ENCODE peak calls at places on chromosomes 5 and 9, in seven cellular contexts. X, T, I, M, O, U and D are unnamed samples.

GRCh38 chr5:466661-467310 is 23.8 kb downstream of the EXOC3 start:
- DNase-seq in I (peak; percentile 46), O (no peak), T (no peak), U (peak; percentile 42), X (no peak), M (no peak), D (no peak)

GRCh38 chr5:61486476-61486875 is 154.4 kb downstream of the ZSWIM6 start:
- DNase-seq in X (no peak), O (no peak), M (no peak), T (no peak), U (no peak), I (no peak), D (no peak)

GRCh38 chr5:138336952-138337684 is 948 bp upstream of the FAM53C start:
- DNase-seq in T (peak; percentile 81), M (no peak), I (no peak), U (peak; percentile 87), O (peak; percentile 84), X (peak; percentile 81), D (no peak)

GRCh38 chr5:170752257-170753215 is 31.0 kb upstream of the GABRP start:
- DNase-seq in U (no peak), I (no peak), X (no peak), O (no peak), T (peak; percentile 61), M (no peak), D (no peak)

GRCh38 chr9:70954607-70955143 is 166.7 kb downstream of the TRPM3 start:
- DNase-seq in I (no peak), T (no peak), M (no peak), X (no peak), U (no peak), O (no peak), D (no peak)

GRCh38 chr9:36486454-36486932 is 86.2 kb upstream of the MELK start:
- DNase-seq in U (no peak), T (peak; percentile 28), M (no peak), I (no peak), X (no peak), O (no peak), D (peak; percentile 20)

GRCh38 chr9:22976454-22976853 is 529.8 kb downstream of the DMRTA1 start:
- DNase-seq in M (no peak), T (no peak), O (no peak), I (no peak), X (no peak), U (no peak), D (no peak)

GRCh38 chr5:145479862-145480261 is 355.3 kb downstream of the PRELID2 start:
- DNase-seq in I (no peak), O (no peak), X (no peak), U (no peak), T (no peak), M (no peak), D (no peak)

GRCh38 chr5:173707392-173707791 is 90.9 kb upstream of the BOD1 start:
- DNase-seq in I (peak; percentile 92), X (no peak), O (no peak), T (no peak), U (peak; percentile 84), M (no peak), D (no peak)

GRCh38 chr5:35835796-35836742 is 20.6 kb upstream of the IL7R start:
- DNase-seq in T (no peak), M (no peak), X (no peak), O (no peak), I (no peak), U (no peak), D (peak; percentile 41)

GRCh38 chr9:90827181-90827866 is 25.7 kb downstream of the SYK start:
- DNase-seq in X (peak; percentile 32), O (no peak), T (no peak), M (no peak), U (peak; percentile 62), I (no peak), D (no peak)

GRCh38 chr9:85223506-85224108 is 518.1 kb downstream of the AGTPBP1 start:
- DNase-seq in X (no peak), O (no peak), M (no peak), U (no peak), I (no peak), T (no peak), D (no peak)

GRCh38 chr5:138352071-138352721 is at the start of gene KDM3B:
- DNase-seq in O (peak; percentile 87), U (peak; percentile 87), X (peak; percentile 87), M (peak; percentile 98), T (peak; percentile 87), I (peak; percentile 92), D (peak; percentile 82)

GRCh38 chr5:57037355-57037754 is 85.4 kb upstream of the MIER3 start:
- DNase-seq in O (no peak), I (no peak), T (no peak), U (no peak), X (no peak), M (no peak), D (no peak)

GRCh38 chr9:33818167-33818831 is 1.3 kb downstream of the UBE2R2 start:
- DNase-seq in M (no peak), O (peak; percentile 42), T (peak; percentile 61), U (peak; percentile 72), X (no peak), I (peak; percentile 82), D (no peak)

GRCh38 chr5:74028406-74028805 is 402.4 kb downstream of the ARHGEF28 start:
- DNase-seq in I (no peak), M (no peak), T (no peak), U (no peak), X (no peak), O (no peak), D (no peak)

GRCh38 chr5:5667136-5667554 is 244.7 kb downstream of the ICE1 start:
- DNase-seq in U (no peak), M (no peak), O (no peak), T (no peak), I (no peak), X (no peak), D (no peak)

GRCh38 chr5:18761801-18762200 is 1127.5 kb downstream of the TAF11L14 start:
- DNase-seq in X (no peak), M (no peak), U (no peak), I (no peak), O (no peak), T (no peak), D (no peak)

GRCh38 chr5:84191296-84191695 is 193.4 kb downstream of the EDIL3 start:
- DNase-seq in X (no peak), U (no peak), M (no peak), O (no peak), I (no peak), T (peak; percentile 27), D (no peak)

GRCh38 chr5:14487896-14488570 is 93.6 kb upstream of the OTULINL start:
- DNase-seq in X (no peak), M (no peak), O (no peak), U (no peak), T (no peak), I (no peak), D (no peak)

GRCh38 chr5:127446626-127447025 is 70.8 kb upstream of the PRRC1 start:
- DNase-seq in I (no peak), M (no peak), U (no peak), T (no peak), X (no peak), O (no peak), D (no peak)

GRCh38 chr5:106324356-106324755 is 1346.4 kb downstream of the EFNA5 start:
- DNase-seq in O (no peak), X (no peak), U (no peak), T (no peak), I (no peak), M (no peak), D (no peak)

GRCh38 chr5:122142480-122142879 is 13.1 kb downstream of the ZNF474 start:
- DNase-seq in I (no peak), M (no peak), U (no peak), X (no peak), O (no peak), T (no peak), D (no peak)

GRCh38 chr5:76473676-76474075 is 70.6 kb downstream of the IQGAP2 start:
- DNase-seq in U (no peak), M (peak; percentile 77), I (no peak), T (no peak), O (no peak), X (no peak), D (peak; percentile 81)

GRCh38 chr5:102670224-102670836 is 84.8 kb upstream of the PAM start:
- DNase-seq in U (no peak), I (peak; percentile 38), M (no peak), O (no peak), X (no peak), T (no peak), D (no peak)

GRCh38 chr5:144166696-144167095 is 3.8 kb downstream of the YIPF5 start:
- DNase-seq in O (no peak), X (no peak), T (no peak), U (no peak), M (no peak), I (no peak), D (no peak)

GRCh38 chr9:100419166-100419565 is 7.8 kb upstream of the MSANTD3 start:
- DNase-seq in T (no peak), O (no peak), U (no peak), X (no peak), M (no peak), I (no peak), D (no peak)

GRCh38 chr9:124786881-124787573 is 10.1 kb downstream of the OLFML2A start:
- DNase-seq in O (peak; percentile 13), U (no peak), M (no peak), X (no peak), T (no peak), I (no peak), D (no peak)

GRCh38 chr5:40841068-40841805 is at the start of gene CARD6:
- DNase-seq in I (no peak), T (no peak), O (no peak), X (peak; percentile 33), M (peak; percentile 22), U (no peak), D (no peak)

GRCh38 chr9:125409637-125410521 is 148.3 kb downstream of the GAPVD1 start:
- DNase-seq in X (no peak), U (peak; percentile 38), O (peak; percentile 53), M (no peak), I (no peak), T (no peak), D (peak; percentile 26)

GRCh38 chr9:105242062-105242461 is 2.4 kb upstream of the SLC44A1 start:
- DNase-seq in X (no peak), I (no peak), O (no peak), M (no peak), T (no peak), U (no peak), D (no peak)
- H3K4me1 ChIP-seq in X (no peaks in the 10 kb centered on the region), I (peaks cover 9% of the 10 kb centered on the region), O (peaks cover 5% of the 10 kb centered on the region), M (peaks cover 20% of the 10 kb centered on the region), T (peaks cover 6% of the 10 kb centered on the region), U (peaks cover 4% of the 10 kb centered on the region), D (peaks cover 10% of the 10 kb centered on the region)

GRCh38 chr9:134325096-134325812 is 1.0 kb upstream of the RXRA start:
- DNase-seq in T (peak; percentile 65), X (peak; percentile 51), I (peak; percentile 79), O (peak; percentile 68), M (peak; percentile 33), U (peak; percentile 67), D (peak; percentile 34)
- H3K4me1 ChIP-seq in T (peaks cover 22% of the 10 kb centered on the region), X (peaks cover 32% of the 10 kb centered on the region), I (peaks cover 31% of the 10 kb centered on the region), O (no peaks in the 10 kb centered on the region), M (peaks cover 22% of the 10 kb centered on the region), U (no peaks in the 10 kb centered on the region), D (peaks cover 10% of the 10 kb centered on the region)

GRCh38 chr9:129323376-129323998 is 145.4 kb upstream of the IER5L start:
- DNase-seq in T (no peak), X (no peak), U (no peak), O (peak; percentile 33), M (no peak), I (peak; percentile 29), D (no peak)
- H3K4me1 ChIP-seq in T (peaks cover 6% of the 10 kb centered on the region), X (peaks cover 23% of the 10 kb centered on the region), U (no peaks in the 10 kb centered on the region), O (peaks cover 17% of the 10 kb centered on the region), M (peaks cover 27% of the 10 kb centered on the region), I (peaks cover 20% of the 10 kb centered on the region), D (peaks cover 12% of the 10 kb centered on the region)

GRCh38 chr9:114324492-114324891 is 1.6 kb downstream of the ORM1 start:
- DNase-seq in X (no peak), I (no peak), T (no peak), O (no peak), U (no peak), M (no peak), D (no peak)
- H3K4me1 ChIP-seq in X (peaks cover 1% of the 10 kb centered on the region), I (no peaks in the 10 kb centered on the region), T (no peaks in the 10 kb centered on the region), O (no peaks in the 10 kb centered on the region), U (no peaks in the 10 kb centered on the region), M (no peaks in the 10 kb centered on the region), D (no peaks in the 10 kb centered on the region)